ENCODE peak calls at places on chromosomes 11 and 22, in eight cellular contexts. V is stromal cell of bone marrow; W is GM18507; Y is non-pigmented ciliary epithelial cell; Z is SK-N-SH; S is RWPE1; D is NAMALWA; H is stimulated activated CD8-positive, alpha-beta memory T cell treated with anti-CD3 and anti-CD28 coated beads, Interleukin-15, amount 100 ng/mL, for 1 hour. L is an unnamed sample.
A peak's percentile ranks its signal among the peaks of the same experiment; 100 is the strongest.

GRCh38 chr11:132994038-132994502 is 538.2 kb downstream of the OPCML start:
- DNase-seq in H (no peak), Z (peak; percentile 37), W (no peak), Y (no peak), S (no peak), V (no peak), D (no peak), L (no peak)

GRCh38 chr11:69958308-69958707 is 119.8 kb upstream of the ANO1 start:
- DNase-seq in H (no peak), Z (no peak), V (no peak), S (no peak), W (no peak), Y (peak; percentile 30), D (no peak), L (no peak)

GRCh38 chr11:124872280-124872679 is 7.0 kb downstream of the ROBO3 start:
- DNase-seq in V (no peak), S (no peak), Y (no peak), H (no peak), W (no peak), D (no peak), Z (no peak), L (no peak)

GRCh38 chr22:20290045-20290392 is 21.9 kb upstream of the RTN4R start:
- DNase-seq in H (no peak), S (no peak), Y (no peak), W (no peak), Z (no peak), D (no peak), V (no peak), L (no peak)

GRCh38 chr11:73322986-73323306 is 14.9 kb downstream of the ARHGEF17 start:
- DNase-seq in H (no peak), Y (no peak), W (no peak), V (no peak), D (no peak), S (no peak), Z (no peak), L (no peak)

GRCh38 chr11:116657842-116658825 is 114.7 kb downstream of the BUD13 start:
- DNase-seq in S (no peak), Y (no peak), H (no peak), Z (peak; percentile 3), W (no peak), V (no peak), D (no peak), L (no peak)

GRCh38 chr11:15769203-15769602 is 587.1 kb downstream of the SOX6 start:
- DNase-seq in V (no peak), W (no peak), D (no peak), Y (no peak), H (no peak), Z (no peak), S (peak; percentile 25), L (no peak)

GRCh38 chr22:36145881-36146280 is 14.7 kb downstream of the APOL3 start:
- DNase-seq in V (no peak), H (no peak), W (no peak), S (no peak), Y (no peak), D (no peak), Z (no peak), L (no peak)

GRCh38 chr11:62082292-62082657 is 41.5 kb upstream of the INCENP start:
- DNase-seq in Z (no peak), Y (no peak), S (no peak), H (no peak), W (no peak), D (no peak), V (no peak), L (no peak)

GRCh38 chr11:115990004-115990447 is 485.8 kb upstream of the CADM1 start:
- DNase-seq in S (no peak), V (no peak), W (no peak), Y (no peak), Z (peak; percentile 59), H (no peak), D (peak; percentile 23), L (no peak)

GRCh38 chr11:36743039-36743438 is 145.0 kb upstream of the RAG2 start:
- DNase-seq in H (no peak), D (no peak), V (no peak), S (no peak), Z (no peak), W (no peak), Y (no peak), L (no peak)

GRCh38 chr11:37748641-37749040 is 1150.6 kb upstream of the RAG2 start:
- DNase-seq in Z (no peak), H (no peak), W (no peak), V (no peak), D (no peak), S (no peak), Y (no peak), L (no peak)

GRCh38 chr22:20992056-20992442 is 9.9 kb downstream of the THAP7 start:
- DNase-seq in W (no peak), D (no peak), Y (no peak), V (no peak), H (no peak), S (no peak), Z (no peak), L (no peak)

GRCh38 chr11:77113382-77114088 is 10.9 kb downstream of the OMP start:
- DNase-seq in D (peak; percentile 46), H (no peak), V (peak; percentile 20), W (peak; percentile 25), S (peak; percentile 55), Z (peak; percentile 74), Y (no peak), L (peak; percentile 21)

GRCh38 chr11:76768091-76769047 is 14.8 kb upstream of the TSKU start:
- DNase-seq in S (no peak), D (no peak), H (no peak), W (no peak), Y (no peak), Z (no peak), V (no peak), L (no peak)

GRCh38 chr11:1779806-1780699 is 16.3 kb upstream of the CTSD start:
- DNase-seq in W (no peak), Z (peak; percentile 21), Y (no peak), V (no peak), H (no peak), S (no peak), D (no peak), L (no peak)

GRCh38 chr11:3128356-3129180 is 36.5 kb downstream of the OSBPL5 start:
- DNase-seq in D (no peak), S (no peak), Z (no peak), H (no peak), Y (no peak), W (no peak), V (no peak), L (no peak)